ENCODE peak calls at places on chromosomes 4 and X, in nine cellular contexts. S is cardiac muscle cell, G is cardiac fibroblast, W is brain microvascular endothelial cell, R is neural progenitor cell, N is psoas muscle, U is fibroblast of pulmonary artery, O is IMR-90, Y is A549. M is an unnamed sample.

GRCh38 chrX:330726-331144 is 12.1 kb upstream of the GTPBP6 start:
- DNase-seq in S (no peak), G (no peak), W (no peak), R (no peak), N (no peak), U (no peak), O (no peak), Y (no peak), M (no peak)

GRCh38 chr4:44961001-44961755 is 234.8 kb upstream of the GNPDA2 start:
- DNase-seq in S (no peak), G (no peak), W (no peak), R (no peak), N (no peak), U (no peak), O (no peak), Y (no peak), M (no peak)

GRCh38 chrX:121641560-121641959 is 594.1 kb downstream of the GLUD2 start:
- DNase-seq in S (peak; percentile 18), G (peak; percentile 44), W (no peak), R (no peak), N (no peak), U (peak; percentile 18), O (peak; percentile 0), Y (peak; percentile 1), M (peak; percentile 59)

GRCh38 chr4:7857238-7857701 is 82.4 kb downstream of the AFAP1 start:
- DNase-seq in S (peak; percentile 89), G (peak; percentile 93), W (peak; percentile 83), R (no peak), N (peak; percentile 35), U (peak; percentile 97), O (peak; percentile 99), Y (no peak), M (peak; percentile 96)

GRCh38 chr4:153089781-153090180 is 114.5 kb upstream of the TRIM2 start:
- DNase-seq in S (no peak), G (no peak), W (no peak), R (no peak), N (no peak), U (no peak), O (no peak), Y (no peak), M (no peak)

GRCh38 chr4:175622887-175623286 is 189.2 kb downstream of the GPM6A start:
- DNase-seq in S (no peak), G (no peak), W (peak; percentile 0), R (peak; percentile 16), N (no peak), U (no peak), O (no peak), Y (no peak), M (no peak)

GRCh38 chr4:185909959-185910358 is 98.0 kb upstream of the SORBS2 start:
- DNase-seq in S (no peak), G (no peak), W (no peak), R (no peak), N (no peak), U (no peak), O (no peak), Y (no peak), M (no peak)

GRCh38 chr4:91116861-91117260 is 989.7 kb downstream of the CCSER1 start:
- DNase-seq in S (peak; percentile 30), G (peak; percentile 8), W (no peak), R (no peak), N (no peak), U (peak; percentile 42), O (no peak), Y (peak; percentile 6), M (no peak)

GRCh38 chrX:133676344-133677122 is 261.2 kb upstream of the GPC4 start:
- DNase-seq in S (no peak), G (no peak), W (no peak), R (no peak), N (no peak), U (no peak), O (no peak), Y (no peak), M (no peak)

GRCh38 chrX:133677123-133678063 is 262.1 kb upstream of the GPC4 start:
- DNase-seq in S (no peak), G (no peak), W (no peak), R (no peak), N (no peak), U (no peak), O (no peak), Y (no peak), M (no peak)

GRCh38 chrX:133681897-133682296 is 266.6 kb upstream of the GPC4 start:
- DNase-seq in S (no peak), G (no peak), W (no peak), R (no peak), N (no peak), U (no peak), O (no peak), Y (no peak), M (no peak)

GRCh38 chrX:133685806-133686205 is 270.5 kb upstream of the GPC4 start:
- DNase-seq in S (peak; percentile 6), G (no peak), W (no peak), R (no peak), N (no peak), U (no peak), O (no peak), Y (no peak), M (no peak)

GRCh38 chrX:133681416-133681815 is 266.1 kb upstream of the GPC4 start:
- DNase-seq in S (no peak), G (no peak), W (no peak), R (no peak), N (no peak), U (no peak), O (no peak), Y (no peak), M (no peak)
- H3K4me3 ChIP-seq in S (no peak overlapping the region), G (no peak overlapping the region), W (no peak overlapping the region), R (no peak overlapping the region), N (no peak overlapping the region), U (no peak overlapping the region), O (no peak overlapping the region), Y (no peak overlapping the region), M (no peak overlapping the region)

GRCh38 chrX:154728791-154729190 is 22.1 kb downstream of the GAB3 start:
- DNase-seq in S (no peak), G (no peak), W (no peak), R (no peak), N (no peak), U (no peak), O (no peak), Y (no peak), M (no peak)

GRCh38 chrX:154721155-154721554 is 29.7 kb downstream of the GAB3 start:
- DNase-seq in S (no peak), G (no peak), W (no peak), R (no peak), N (no peak), U (no peak), O (no peak), Y (no peak), M (no peak)

GRCh38 chrX:154729439-154729838 is 21.4 kb downstream of the GAB3 start:
- DNase-seq in S (no peak), G (no peak), W (no peak), R (no peak), N (no peak), U (no peak), O (no peak), Y (no peak), M (no peak)

GRCh38 chrX:154727418-154728323 is 23.2 kb downstream of the GAB3 start:
- DNase-seq in S (peak; percentile 80), G (peak; percentile 83), W (peak; percentile 73), R (no peak), N (peak; percentile 67), U (peak; percentile 79), O (peak; percentile 77), Y (no peak), M (peak; percentile 61)

DNA sequence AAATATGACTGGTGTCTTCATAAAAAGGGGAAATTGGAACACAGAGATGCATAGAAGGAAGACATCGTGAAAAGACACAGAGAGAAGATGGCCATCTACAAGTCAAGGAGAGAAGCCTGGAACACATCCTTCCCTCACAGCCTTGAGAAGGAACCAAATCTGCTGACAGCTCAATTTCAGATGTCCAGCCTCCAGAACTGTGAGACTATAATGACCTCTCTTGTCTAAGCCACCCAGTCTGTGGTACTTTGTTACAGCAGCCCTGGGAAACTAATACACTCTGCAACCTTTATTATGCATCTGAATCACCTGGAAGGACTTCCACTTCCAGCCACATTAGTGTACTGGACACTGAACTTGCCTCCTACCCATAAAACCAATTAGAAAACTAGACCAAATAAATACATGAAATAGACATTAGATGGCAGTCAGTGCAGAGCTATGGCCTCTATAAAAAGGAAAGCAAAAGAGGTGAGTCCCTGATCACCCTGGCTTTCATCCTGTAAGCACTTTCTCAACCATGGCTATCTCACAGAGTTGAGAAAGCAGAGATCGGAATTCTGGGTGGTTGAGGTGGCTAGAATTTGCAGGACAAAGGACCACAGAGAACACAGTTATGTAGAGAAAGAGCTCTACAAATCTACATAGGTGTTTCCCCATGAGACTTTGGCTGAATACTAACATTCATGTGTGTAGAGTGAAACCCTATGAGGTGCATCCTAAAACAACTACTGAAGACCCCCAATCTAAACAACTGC is 25.7 kb downstream of the GAB3 start:
- DNase-seq in S (no peak), G (no peak), W (no peak), R (no peak), N (no peak), U (no peak), O (no peak), Y (no peak), M (no peak)
- TF ChIP-seq CTCF in S (no peak), G (no peak), W (no peak), R (no peak), N (no peak), U (no peak), O (no peak), Y (no peak), M (no peak)

DNA sequence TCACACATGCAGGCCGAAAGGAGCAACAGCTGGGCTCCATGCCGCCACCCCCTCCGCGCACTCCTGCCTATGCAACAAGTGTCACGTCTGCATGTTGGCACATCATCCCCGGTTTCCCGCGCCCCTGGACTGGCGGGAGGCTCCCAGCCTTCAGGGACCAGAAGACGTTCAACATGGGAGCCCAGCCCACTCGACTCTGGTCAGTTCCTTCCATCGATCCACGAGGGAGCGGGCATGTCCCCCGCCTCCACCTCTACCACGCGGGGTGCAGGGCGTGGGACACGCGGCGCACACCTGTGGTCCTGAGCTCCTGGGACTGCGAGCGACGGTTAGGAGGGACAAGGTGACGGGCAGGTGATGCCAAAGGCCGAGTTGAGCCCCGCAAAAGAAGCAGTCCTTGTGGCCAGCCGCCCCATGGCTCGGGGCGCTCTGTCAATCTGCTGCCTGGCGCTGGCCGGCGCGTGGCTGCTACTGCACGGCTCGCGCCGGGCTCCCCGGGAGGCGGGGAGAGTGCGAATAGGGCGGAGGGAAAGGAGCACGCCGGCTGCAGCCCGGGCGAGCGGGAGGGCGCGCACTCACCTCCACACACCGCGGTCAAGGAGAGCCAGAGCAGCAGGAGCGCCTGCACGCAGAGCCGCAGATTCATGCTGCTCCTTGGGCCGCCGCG is 638 bp downstream of the APLN start:
- DNase-seq in S (no peak), G (no peak), W (no peak), R (no peak), N (no peak), U (no peak), O (no peak), Y (peak; percentile 35), M (no peak)
- H3K4me3 ChIP-seq in S (peak overlapping the region; percentile 47), G (peak overlapping the region; percentile 45), W (peak overlapping the region; percentile 43), R (peak overlapping the region; percentile 55), N (peak overlapping the region; percentile 63), U (peak overlapping the region; percentile 41), O (peak overlapping the region; percentile 53), Y (peak overlapping the region; percentile 50), M (peak overlapping the region; percentile 49)

DNA sequence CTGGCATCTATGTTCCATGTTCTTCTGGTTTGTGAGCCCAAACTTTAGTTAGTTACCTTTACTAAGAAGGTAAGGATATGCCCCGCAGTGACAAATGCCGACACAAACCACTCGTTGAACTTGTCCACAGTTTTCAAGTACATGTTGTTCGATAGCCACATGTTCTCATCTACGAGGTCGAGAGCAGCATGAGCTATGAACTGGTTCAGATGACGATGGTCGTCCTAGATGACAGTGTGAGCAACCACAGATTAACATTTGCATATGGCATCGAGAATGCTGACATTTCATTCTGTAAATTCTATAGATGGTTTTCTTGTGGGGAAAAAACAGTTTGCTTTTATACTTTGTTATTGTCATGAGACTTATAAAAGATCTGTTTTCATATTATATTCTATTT is 18.0 kb downstream of the TRAPPC2 start:
- DNase-seq in S (no peak), G (no peak), W (no peak), R (no peak), N (no peak), U (no peak), O (no peak), Y (no peak), M (no peak)
- TF ChIP-seq CTCF in S (no peak), G (no peak), W (no peak), R (no peak), N (no peak), U (no peak), O (no peak), Y (no peak), M (no peak)